ENCODE peak calls at places on chromosomes 6 and 20, in four cellular contexts. H is BJ, B is neural crest cell, T is uterus. V is an unnamed sample.

GRCh38 chr6:13431861-13432465 is 55.4 kb downstream of the GFOD1 start:
- DNase-seq in T (no peak), H (no peak), B (no peak), V (no peak)

GRCh38 chr20:41224281-41224680 is 86.9 kb downstream of the PLCG1 start:
- DNase-seq in T (no peak), B (no peak), H (no peak), V (no peak)

GRCh38 chr6:84601366-84601765 is 163.0 kb downstream of the TBX18 start:
- DNase-seq in B (no peak), T (no peak), H (no peak), V (no peak)

GRCh38 chr20:53576586-53577318 is 16.9 kb downstream of the ZNF217 start:
- DNase-seq in B (no peak), H (no peak), T (no peak), V (no peak)

GRCh38 chr6:161434921-161435411 is 161.1 kb upstream of the AGPAT4 start:
- DNase-seq in B (no peak), T (no peak), H (peak), V (peak)

GRCh38 chr20:39524371-39524911 is 562.3 kb downstream of the DHX35 start:
- DNase-seq in H (no peak), B (no peak), T (peak), V (no peak)

GRCh38 chr6:119915971-119916370 is 566.4 kb upstream of the MAN1A1 start:
- DNase-seq in H (no peak), T (no peak), B (no peak), V (no peak)

GRCh38 chr20:62557425-62557824 is 81.6 kb upstream of the GATA5 start:
- DNase-seq in B (no peak), T (no peak), H (no peak), V (no peak)

GRCh38 chr6:11298651-11299420 is 66.4 kb upstream of the NEDD9 start:
- DNase-seq in B (no peak), H (no peak), T (no peak), V (no peak)

GRCh38 chr6:166672146-166672545 is 45.1 kb upstream of the RPS6KA2 start:
- DNase-seq in H (no peak), B (no peak), T (no peak), V (no peak)

GRCh38 chr6:30352550-30352949 is 7.6 kb downstream of the RPP21 start:
- DNase-seq in T (no peak), H (no peak), B (no peak), V (no peak)

GRCh38 chr6:25050356-25050755 is 114.6 kb upstream of the RIPOR2 start:
- DNase-seq in T (peak), H (peak), B (no peak), V (peak)

GRCh38 chr6:56223995-56224394 is 23.4 kb downstream of the COL21A1 start:
- DNase-seq in H (peak), B (no peak), T (peak), V (no peak)

GRCh38 chr6:151014404-151015150 is 149.1 kb downstream of the MTHFD1L start:
- DNase-seq in T (peak), B (peak), H (no peak), V (peak)

GRCh38 chr6:105835373-105835772 is 250.8 kb upstream of the PRDM1 start:
- DNase-seq in B (peak), H (no peak), T (no peak), V (no peak)

GRCh38 chr6:138722425-138723371 is 50.9 kb upstream of the CCDC28A start:
- DNase-seq in B (no peak), T (no peak), H (peak), V (no peak)

GRCh38 chr6:31558631-31559500 is 11.5 kb downstream of the NFKBIL1 start:
- DNase-seq in T (peak), B (no peak), H (no peak), V (no peak)

GRCh38 chr6:56335733-56336132 is 88.4 kb upstream of the COL21A1 start:
- DNase-seq in T (no peak), H (peak), B (no peak), V (no peak)

GRCh38 chr20:43938932-43939761 is 24.5 kb downstream of the TOX2 start:
- DNase-seq in H (peak), B (no peak), T (no peak), V (peak)

GRCh38 chr20:15241696-15242095 is 904.3 kb upstream of the FLRT3 start:
- DNase-seq in H (no peak), B (no peak), T (no peak), V (no peak)

GRCh38 chr6:158565482-158566040 is 5.7 kb downstream of the TMEM181 start:
- DNase-seq in H (no peak), T (no peak), B (no peak), V (no peak)

GRCh38 chr20:16393836-16394235 is 179.4 kb downstream of the KIF16B start:
- DNase-seq in H (no peak), B (no peak), T (no peak), V (no peak)

DNA sequence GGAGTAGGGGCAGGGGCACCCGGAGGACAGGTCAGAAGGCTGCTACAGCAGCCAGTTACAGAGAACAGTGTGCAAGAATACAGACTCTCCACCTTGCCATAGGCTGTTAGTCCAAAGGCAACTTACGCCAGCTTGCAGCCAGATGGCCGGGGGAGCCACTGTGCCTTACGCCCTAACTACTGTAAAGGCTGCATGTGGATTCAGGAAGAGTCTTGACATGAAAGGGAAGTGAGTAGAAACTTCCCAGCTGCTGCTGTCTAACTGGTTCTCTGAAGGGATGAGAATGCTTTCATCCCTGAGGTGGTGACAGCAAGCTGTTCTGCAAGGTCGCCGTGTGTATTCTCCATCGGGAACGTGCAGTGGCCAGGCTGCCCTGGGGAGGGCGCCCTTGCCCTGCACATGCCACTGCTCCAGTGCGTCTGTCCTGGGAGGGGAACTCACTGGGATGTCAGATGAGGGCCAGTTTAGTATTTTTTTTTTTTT is 46.1 kb downstream of the LYRM4 start:
- DNase-seq in H (no peak), B (peak), T (no peak), V (no peak)
- TF ChIP-seq CTCF in H (peak), B (peak), T (peak), V (peak)

GRCh38 chr20:58628491-58629212 is 22.4 kb upstream of the STX16 start:
- DNase-seq in B (no peak), H (no peak), T (no peak), V (no peak)
- TF ChIP-seq CTCF in B (no peak), H (no peak), T (no peak), V (no peak)

GRCh38 chr6:169793408-169793807 is 42.0 kb downstream of the ERMARD start:
- DNase-seq in T (no peak), H (no peak), B (no peak), V (no peak)
- TF ChIP-seq CTCF in T (no peak), H (no peak), B (no peak), V (no peak)

GRCh38 chr6:131534654-131534956 is 38.4 kb upstream of the ARG1 start:
- DNase-seq in H (no peak), B (no peak), T (no peak), V (no peak)
- TF ChIP-seq CTCF in H (no peak), B (no peak), T (no peak), V (no peak)

DNA sequence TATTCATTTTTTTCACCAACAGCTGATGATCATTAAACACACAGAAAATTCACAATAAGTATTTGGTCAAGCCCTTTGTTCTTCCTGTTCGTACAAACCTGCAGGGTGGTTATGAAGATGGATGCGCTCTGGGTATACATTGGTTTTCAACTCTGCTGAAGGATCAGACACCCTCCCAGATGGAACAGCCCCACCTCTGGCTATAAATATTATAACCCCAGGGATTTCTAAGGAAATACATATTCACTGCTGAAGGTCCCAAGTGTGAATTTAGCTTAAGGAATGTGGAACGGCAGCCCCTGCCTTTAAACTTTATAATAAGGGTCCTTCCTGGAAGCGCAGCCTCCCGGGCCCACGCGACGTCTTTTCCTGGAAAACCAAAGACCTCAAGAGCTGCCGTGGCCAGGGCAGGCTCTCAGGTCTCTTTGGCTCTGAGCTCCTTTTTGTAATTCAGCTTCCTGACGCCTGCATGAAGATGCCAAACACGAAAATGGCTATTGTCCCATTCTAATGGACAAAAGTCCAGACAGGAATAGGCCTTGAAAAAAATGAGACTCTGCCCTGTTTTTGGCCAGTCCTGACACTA is 172.4 kb upstream of the SSTR4 start:
- DNase-seq in T (no peak), H (no peak), B (no peak), V (no peak)
- TF ChIP-seq CTCF in T (no peak), H (no peak), B (no peak), V (no peak)

GRCh38 chr20:32786059-32786760 is 24.0 kb downstream of the DNMT3B start:
- DNase-seq in T (no peak), H (no peak), B (no peak), V (no peak)

GRCh38 chr20:32784369-32785080 is 22.3 kb downstream of the DNMT3B start:
- DNase-seq in H (no peak), B (no peak), T (no peak), V (no peak)

GRCh38 chr20:32790751-32791057 is 28.5 kb downstream of the DNMT3B start:
- DNase-seq in B (no peak), T (no peak), H (no peak), V (no peak)

GRCh38 chr20:32789896-32790750 is 27.9 kb downstream of the DNMT3B start:
- DNase-seq in H (no peak), B (peak), T (peak), V (peak)

GRCh38 chr20:32787168-32787567 is 25.0 kb downstream of the DNMT3B start:
- DNase-seq in T (no peak), H (no peak), B (no peak), V (no peak)
- TF ChIP-seq CTCF in T (no peak), H (no peak), B (no peak), V (no peak)

DNA sequence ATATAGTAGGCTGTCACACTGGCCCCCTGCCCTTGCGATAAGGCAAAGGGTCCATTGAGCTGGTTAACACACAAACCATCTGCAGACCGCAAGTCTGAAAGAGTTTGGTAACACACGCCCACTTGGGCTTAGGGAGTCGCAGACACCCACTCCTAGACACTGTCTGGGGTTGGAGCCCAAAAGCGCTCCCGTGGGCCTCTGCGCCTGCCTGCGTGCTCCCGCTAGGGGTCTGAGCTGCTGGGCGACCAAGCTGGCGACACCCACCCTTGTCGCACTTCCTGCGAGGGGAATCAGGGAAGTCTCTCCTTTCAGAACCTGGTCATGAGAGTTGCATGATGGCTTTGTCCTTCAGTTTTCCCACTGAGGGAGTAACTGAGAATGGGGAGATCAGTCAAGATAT is 653.0 kb downstream of the HTR1B start:
- DNase-seq in T (no peak), B (no peak), H (no peak), V (no peak)
- TF ChIP-seq CTCF in T (no peak), B (no peak), H (no peak), V (no peak)